ENCODE peak calls at places on chromosome 3, in eight cellular contexts. N is lower lobe of right lung, I is stomach, F is H1, A is fibroblast of lung, K is neural progenitor cell, P is OCI-LY7, X is body of pancreas. O is an unnamed sample.

GRCh38 chr3:41519746-41520145 is 320.4 kb downstream of the CTNNB1 start:
- DNase-seq in I (no peak), P (no peak), F (no peak), N (no peak), X (no peak), K (no peak), A (peak; percentile 5), O (no peak)

GRCh38 chr3:50290116-50290745 is 2.0 kb downstream of the IFRD2 start:
- DNase-seq in I (peak; percentile 57), A (no peak), P (no peak), N (no peak), F (no peak), X (no peak), K (no peak), O (no peak)

GRCh38 chr3:10283638-10284037 is 9.1 kb downstream of the GHRL start:
- DNase-seq in P (no peak), N (peak; percentile 61), K (no peak), X (peak; percentile 72), I (peak; percentile 90), F (no peak), A (no peak), O (no peak)

GRCh38 chr3:188353409-188353808 is 199.5 kb downstream of the LPP start:
- DNase-seq in K (no peak), A (no peak), I (no peak), F (no peak), N (no peak), X (no peak), P (peak; percentile 14), O (no peak)

GRCh38 chr3:180700941-180701340 is 21.7 kb upstream of the CCDC39 start:
- DNase-seq in A (no peak), I (no peak), K (no peak), P (no peak), X (no peak), N (no peak), F (no peak), O (no peak)

GRCh38 chr3:57952208-57952631 is 56.0 kb upstream of the FLNB start:
- DNase-seq in A (peak; percentile 94), K (peak; percentile 37), I (no peak), P (no peak), X (no peak), N (no peak), F (no peak), O (no peak)

GRCh38 chr3:100875239-100875638 is 118.0 kb downstream of the ABI3BP start:
- DNase-seq in X (peak; percentile 88), F (no peak), P (no peak), K (no peak), N (no peak), A (peak; percentile 67), I (peak; percentile 84), O (no peak)

GRCh38 chr3:153670577-153670976 is 450.6 kb upstream of the ARHGEF26 start:
- DNase-seq in K (no peak), F (no peak), X (no peak), P (no peak), N (no peak), I (no peak), A (no peak), O (no peak)

GRCh38 chr3:50138266-50139230 is 16.6 kb upstream of the SEMA3F start:
- DNase-seq in P (no peak), A (peak; percentile 50), F (peak; percentile 71), K (peak; percentile 88), N (no peak), X (no peak), I (no peak), O (no peak)

GRCh38 chr3:2774485-2774884 is 335.7 kb downstream of the IL5RA start:
- DNase-seq in K (no peak), I (no peak), X (no peak), F (no peak), P (no peak), A (no peak), N (no peak), O (no peak)

GRCh38 chr3:55416381-55416821 is 70.7 kb downstream of the WNT5A start:
- DNase-seq in X (no peak), N (no peak), I (no peak), K (no peak), P (no peak), A (peak; percentile 84), F (no peak), O (no peak)

GRCh38 chr3:177722386-177722785 is 525.1 kb upstream of the TBL1XR1 start:
- DNase-seq in K (no peak), N (no peak), F (no peak), P (no peak), I (no peak), A (no peak), X (no peak), O (no peak)

GRCh38 chr3:134373942-134374790 is at the start of gene AMOTL2:
- DNase-seq in K (peak; percentile 98), X (peak; percentile 85), I (peak; percentile 89), N (peak; percentile 91), P (no peak), A (peak; percentile 93), F (peak; percentile 92), O (peak; percentile 8)

GRCh38 chr3:73073091-73073707 is 11.7 kb downstream of the EBLN2 start:
- DNase-seq in I (no peak), P (no peak), K (peak; percentile 65), X (no peak), A (no peak), F (no peak), N (no peak), O (no peak)

GRCh38 chr3:127156651-127157050 is 36.3 kb upstream of the PRR23E start:
- DNase-seq in X (no peak), I (no peak), P (no peak), K (no peak), F (no peak), N (no peak), A (no peak), O (no peak)

GRCh38 chr3:137032465-137033120 is 74.8 kb downstream of the IL20RB start:
- DNase-seq in N (peak; percentile 87), I (peak; percentile 90), X (peak; percentile 88), P (peak; percentile 69), A (peak; percentile 80), K (peak; percentile 95), F (peak; percentile 100), O (peak; percentile 67)

GRCh38 chr3:186663351-186664118 is 2.3 kb upstream of the HRG start:
- DNase-seq in A (no peak), I (no peak), P (no peak), F (peak; percentile 66), X (no peak), N (no peak), K (peak; percentile 28), O (no peak)

DNA sequence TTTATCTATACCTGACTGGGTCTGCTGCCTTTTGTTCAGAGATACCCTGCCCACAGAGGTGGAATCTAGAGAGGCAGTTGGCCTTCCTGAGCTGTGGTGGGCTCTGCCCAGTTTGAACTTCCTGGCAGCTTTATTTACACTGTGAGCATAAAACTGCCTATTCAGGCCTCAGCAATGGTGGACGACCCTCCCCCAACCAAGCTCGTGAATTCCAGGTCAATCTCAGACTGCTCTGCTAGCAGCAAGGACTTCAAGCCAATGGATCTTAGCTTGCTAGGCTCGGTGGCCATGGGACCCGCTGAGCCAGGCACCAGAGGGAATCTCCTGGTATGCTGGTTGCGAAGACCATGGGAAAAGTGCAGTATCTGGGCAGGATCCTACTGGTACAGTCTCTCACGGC is 270.2 kb downstream of the CADM2 start:
- DNase-seq in F (no peak), P (no peak), A (no peak), N (no peak), X (no peak), I (no peak), K (no peak), O (no peak)
- H3K4me3 ChIP-seq in F (no peak overlapping the region), P (no peak overlapping the region), A (no peak overlapping the region), N (no peak overlapping the region), X (no peak overlapping the region), I (no peak overlapping the region), K (no peak overlapping the region), O (no peak overlapping the region)

DNA sequence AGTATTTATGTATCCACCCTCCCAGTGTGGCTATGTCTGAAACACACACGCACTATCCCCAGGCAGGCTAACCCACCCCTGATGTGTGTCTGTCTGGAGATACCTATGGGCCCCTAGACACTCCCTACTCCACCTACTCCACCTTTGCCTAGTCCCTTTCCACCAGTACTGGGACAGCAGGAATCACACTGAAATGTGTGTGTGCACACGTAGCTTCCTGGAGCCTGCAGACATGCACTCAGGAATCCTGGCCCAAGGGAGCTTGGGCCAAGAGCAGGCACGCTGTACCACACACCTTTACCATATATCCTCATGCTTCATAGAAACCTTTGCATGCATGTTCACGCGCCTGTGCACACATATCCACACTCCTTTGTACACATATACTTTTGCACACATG is 6.9 kb upstream of the PTH1R start:
- DNase-seq in X (no peak), I (no peak), N (no peak), A (no peak), F (no peak), K (no peak), P (no peak), O (no peak)
- H3K4me1 ChIP-seq in X (peaks cover 17% of the 10 kb centered on the region), I (peaks cover 26% of the 10 kb centered on the region), N (peaks cover 25% of the 10 kb centered on the region), A (no peaks in the 10 kb centered on the region), F (no peaks in the 10 kb centered on the region), K (no peaks in the 10 kb centered on the region), P (no peaks in the 10 kb centered on the region), O (no peaks in the 10 kb centered on the region)

DNA sequence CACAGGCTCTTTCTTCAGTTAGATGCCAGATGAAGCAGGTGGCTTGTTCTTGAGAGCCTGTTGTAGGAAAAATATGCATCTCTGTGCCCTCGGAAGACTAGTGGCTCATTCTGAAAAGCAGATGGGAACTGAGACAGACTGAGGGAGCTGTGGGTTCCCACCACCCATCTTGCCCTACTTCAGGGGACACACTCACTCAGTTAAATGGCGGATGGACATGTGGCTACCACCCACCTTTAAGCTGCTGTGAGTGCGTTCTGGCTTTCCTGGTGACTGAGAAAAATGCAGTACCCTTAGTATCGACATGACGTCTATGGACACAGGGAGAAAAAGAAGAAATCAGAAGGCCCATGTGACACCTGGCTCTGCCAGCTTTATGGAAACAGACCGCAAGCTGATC is 50.3 kb downstream of the RARB start:
- DNase-seq in N (no peak), A (no peak), X (no peak), P (no peak), F (no peak), K (no peak), I (no peak), O (no peak)
- H3K27ac ChIP-seq in N (no peak overlapping the region), A (no peak overlapping the region), X (no peak overlapping the region), P (no peak overlapping the region), F (no peak overlapping the region), K (no peak overlapping the region), I (no peak overlapping the region), O (no peak overlapping the region)

GRCh38 chr3:45104715-45105711 is 41.2 kb downstream of the CDCP1 start:
- DNase-seq in N (no peak), F (no peak), K (no peak), A (peak; percentile 71), X (no peak), P (no peak), I (no peak), O (no peak)

GRCh38 chr3:45106874-45107273 is 39.3 kb downstream of the CDCP1 start:
- DNase-seq in I (no peak), A (no peak), K (no peak), F (no peak), N (no peak), P (no peak), X (no peak), O (no peak)

GRCh38 chr3:45103334-45103733 is 42.8 kb downstream of the CDCP1 start:
- DNase-seq in X (no peak), N (no peak), F (no peak), I (no peak), A (no peak), K (no peak), P (no peak), O (no peak)

GRCh38 chr3:45105855-45106655 is 40.1 kb downstream of the CDCP1 start:
- DNase-seq in P (no peak), K (no peak), N (no peak), X (no peak), I (no peak), A (peak; percentile 87), F (no peak), O (peak; percentile 62)

GRCh38 chr3:45103753-45104714 is 42.1 kb downstream of the CDCP1 start:
- DNase-seq in N (no peak), P (no peak), I (no peak), K (no peak), A (no peak), F (no peak), X (no peak), O (no peak)
- H3K4me3 ChIP-seq in N (no peak overlapping the region), P (no peak overlapping the region), I (no peak overlapping the region), K (no peak overlapping the region), A (no peak overlapping the region), F (no peak overlapping the region), X (no peak overlapping the region), O (no peak overlapping the region)